ENCODE peak calls at places on chromosome 17, in four cellular contexts. J is transverse colon, H is HEK293T, R is COLO829. W is an unnamed sample.

GRCh38 chr17:31877341-31877740 is 18.3 kb upstream of the COPRS start:
- DNase-seq in R (no peak), J (no peak), H (no peak), W (no peak)

GRCh38 chr17:68455756-68456528 is 1.4 kb downstream of the WIPI1 start:
- DNase-seq in H (no peak), J (peak), R (peak), W (peak)

GRCh38 chr17:9020096-9020823 is 1.1 kb upstream of the NTN1 start:
- DNase-seq in J (no peak), R (no peak), H (no peak), W (no peak)

GRCh38 chr17:59105852-59106462 is 723 bp downstream of the TRIM37 start:
- DNase-seq in H (peak), J (peak), R (no peak), W (peak)

GRCh38 chr17:16407911-16408588 is 7.3 kb upstream of the TRPV2 start:
- DNase-seq in J (peak), H (no peak), R (no peak), W (no peak)

GRCh38 chr17:28177351-28177750 is 134.9 kb downstream of the NLK start:
- DNase-seq in R (no peak), J (no peak), H (no peak), W (no peak)

GRCh38 chr17:48576479-48577309 is 1.5 kb downstream of the HOXB4 start:
- DNase-seq in R (no peak), J (no peak), H (no peak), W (peak)

GRCh38 chr17:79913451-79913850 is 74.2 kb upstream of the CBX4 start:
- DNase-seq in H (no peak), R (no peak), J (no peak), W (no peak)

GRCh38 chr17:80879723-80880649 is 111.7 kb upstream of the CHMP6 start:
- DNase-seq in H (no peak), R (no peak), J (no peak), W (no peak)

GRCh38 chr17:8162232-8162996 is at the start of gene VAMP2:
- DNase-seq in R (no peak), J (peak), H (no peak), W (peak)

GRCh38 chr17:2083613-2084128 is 28.8 kb downstream of the HIC1 start:
- DNase-seq in J (peak), R (no peak), H (no peak), W (no peak)

GRCh38 chr17:16378631-16379282 is 2.1 kb upstream of the UBB start:
- DNase-seq in R (no peak), H (no peak), J (peak), W (peak)

GRCh38 chr17:38564254-38564605 is 41.5 kb downstream of the SRCIN1 start:
- DNase-seq in J (no peak), R (no peak), H (no peak), W (no peak)

GRCh38 chr17:42362245-42362961 is 25.8 kb downstream of the STAT3 start:
- DNase-seq in R (no peak), J (no peak), H (no peak), W (no peak)

GRCh38 chr17:40345161-40346034 is 19.1 kb downstream of the GJD3 start:
- DNase-seq in R (peak), H (no peak), J (peak), W (peak)

GRCh38 chr17:34852614-34853013 is 108.6 kb downstream of the CCT6B start:
- DNase-seq in J (no peak), H (peak), R (no peak), W (no peak)

GRCh38 chr17:7293821-7294613 is 422 bp downstream of the YBX2 start:
- DNase-seq in R (no peak), J (peak), H (no peak), W (no peak)

GRCh38 chr17:67221062-67221998 is 23.7 kb downstream of the HELZ start:
- DNase-seq in J (no peak), H (peak), R (no peak), W (no peak)

GRCh38 chr17:43956222-43956621 is 2.5 kb upstream of the PYY start:
- DNase-seq in R (no peak), J (no peak), H (no peak), W (no peak)

GRCh38 chr17:5821057-5821456 is 236.7 kb upstream of the NLRP1 start:
- DNase-seq in H (no peak), R (no peak), J (no peak), W (no peak)

GRCh38 chr17:78322327-78322857 is 37.5 kb downstream of the SOCS3 start:
- DNase-seq in R (no peak), H (no peak), J (no peak), W (no peak)

GRCh38 chr17:43006639-43007551 is at the start of gene IFI35:
- DNase-seq in H (peak), J (peak), R (peak), W (peak)

GRCh38 chr17:19897108-19897854 is 29.5 kb upstream of the ULK2 start:
- DNase-seq in J (peak), H (no peak), R (no peak), W (peak)

GRCh38 chr17:4082136-4082924 is 60.5 kb downstream of the ZZEF1 start:
- DNase-seq in R (no peak), H (no peak), J (no peak), W (no peak)

GRCh38 chr17:45077643-45078042 is 16.5 kb downstream of the NMT1 start:
- DNase-seq in H (no peak), R (no peak), J (no peak), W (no peak)

GRCh38 chr17:36188891-36189306 is 7.7 kb downstream of the CCL3L1 start:
- DNase-seq in R (no peak), J (peak), H (no peak), W (no peak)

GRCh38 chr17:13078591-13078990 is 60.8 kb upstream of the ELAC2 start:
- DNase-seq in H (no peak), J (no peak), R (no peak), W (no peak)

GRCh38 chr17:39618252-39618913 is 8.4 kb upstream of the PPP1R1B start:
- DNase-seq in J (peak), H (no peak), R (no peak), W (no peak)

GRCh38 chr17:43467981-43468541 is 15.7 kb upstream of the DHX8 start:
- DNase-seq in H (no peak), R (peak), J (no peak), W (no peak)

GRCh38 chr17:69501591-69502468 is 87.3 kb downstream of the MAP2K6 start:
- DNase-seq in R (no peak), H (peak), J (peak), W (no peak)

GRCh38 chr17:34826332-34826731 is 134.9 kb downstream of the CCT6B start:
- DNase-seq in R (peak), J (no peak), H (no peak), W (no peak)

GRCh38 chr17:40841246-40841645 is 18.8 kb upstream of the KRT10 start:
- DNase-seq in H (peak), J (no peak), R (no peak), W (no peak)

GRCh38 chr17:79621151-79621940 is 10.5 kb upstream of the RBFOX3 start:
- DNase-seq in R (no peak), H (no peak), J (peak), W (no peak)

GRCh38 chr17:78862073-78863023 is 21.7 kb upstream of the USP36 start:
- DNase-seq in H (no peak), J (peak), R (peak), W (peak)

GRCh38 chr17:78497115-78497540 is 80.1 kb downstream of the DNAH17 start:
- DNase-seq in R (peak), H (peak), J (peak), W (peak)

GRCh38 chr17:65554568-65555223 is 6.8 kb downstream of the AXIN2 start:
- DNase-seq in J (peak), R (no peak), H (no peak), W (no peak)

W was measured in NCI-H226.